ENCODE peak calls at places on chromosomes 3 and 15, in ten cellular contexts. H is heart right ventricle; J is GM23248; I is left ventricle myocardium inferior; S is H9; L is body of pancreas; A is SK-N-SH; V is heart left ventricle; C is CD8-positive, alpha-beta memory T cell; W is OCI-LY7. X is an unnamed sample.

GRCh38 chr15:80041497-80042253 is 17.8 kb upstream of the ZFAND6 start:
- DNase-seq in H (no peak), J (no peak), I (no peak), S (no peak), L (no peak), A (no peak), V (no peak), C (no peak), W (no peak), X (no peak)

GRCh38 chr15:65801229-65801813 is 9.2 kb upstream of the DENND4A start:
- DNase-seq in H (no peak), J (no peak), I (no peak), S (no peak), L (no peak), A (no peak), V (no peak), C (no peak), W (no peak), X (no peak)

GRCh38 chr3:121443456-121443855 is 102.3 kb downstream of the POLQ start:
- DNase-seq in H (no peak), J (no peak), I (no peak), S (no peak), L (no peak), A (no peak), V (no peak), C (no peak), W (no peak), X (no peak)

GRCh38 chr3:186538779-186539178 is 5.4 kb downstream of the CRYGS start:
- DNase-seq in H (no peak), J (no peak), I (no peak), S (no peak), L (no peak), A (no peak), V (no peak), C (no peak), W (no peak), X (no peak)

GRCh38 chr3:171833775-171834460 is 9.2 kb upstream of the TMEM212 start:
- DNase-seq in H (no peak), J (peak; percentile 66), I (no peak), S (no peak), L (no peak), A (no peak), V (no peak), C (no peak), W (peak; percentile 15), X (no peak)

GRCh38 chr15:85568261-85568808 is 187.9 kb downstream of the AKAP13 start:
- DNase-seq in H (no peak), J (no peak), I (no peak), S (no peak), L (no peak), A (no peak), V (no peak), C (no peak), W (no peak), X (no peak)

GRCh38 chr3:163605915-163606314 is 1472.4 kb downstream of the SI start:
- DNase-seq in H (no peak), J (no peak), I (no peak), S (no peak), L (no peak), A (no peak), V (no peak), C (no peak), W (no peak), X (no peak)

GRCh38 chr15:59166601-59167265 is 39.9 kb upstream of the LDHAL6B start:
- DNase-seq in H (no peak), J (no peak), I (no peak), S (no peak), L (no peak), A (no peak), V (no peak), C (no peak), W (no peak), X (no peak)

GRCh38 chr3:77081240-77081661 is 41.4 kb downstream of the ROBO2 start:
- DNase-seq in H (peak; percentile 29), J (peak; percentile 25), I (peak; percentile 26), S (no peak), L (peak; percentile 62), A (no peak), V (peak; percentile 41), C (no peak), W (no peak), X (peak; percentile 65)

GRCh38 chr3:10228248-10228950 is 19.9 kb upstream of the TATDN2 start:
- DNase-seq in H (no peak), J (peak; percentile 38), I (no peak), S (no peak), L (no peak), A (no peak), V (no peak), C (no peak), W (no peak), X (no peak)

GRCh38 chr15:82875411-82876003 is 66.1 kb downstream of the WHAMM start:
- DNase-seq in H (no peak), J (peak; percentile 90), I (no peak), S (no peak), L (no peak), A (no peak), V (no peak), C (no peak), W (no peak), X (no peak)

GRCh38 chr15:77160562-77161481 is 89.9 kb upstream of the TSPAN3 start:
- DNase-seq in H (no peak), J (no peak), I (no peak), S (no peak), L (peak; percentile 48), A (no peak), V (no peak), C (peak; percentile 50), W (no peak), X (no peak)
- H3K27ac ChIP-seq in H (peak overlapping the region; percentile 15), J (no peak overlapping the region), I (peak overlapping the region; percentile 17), S (no peak overlapping the region), L (peak overlapping the region; percentile 51), A (no peak overlapping the region), V (no peak overlapping the region), C (no peak overlapping the region), W (no peak overlapping the region), X (no peak overlapping the region)

GRCh38 chr15:73697033-73697467 is 12.9 kb downstream of the CD276 start:
- DNase-seq in H (peak; percentile 80), J (peak; percentile 93), I (peak; percentile 86), S (peak; percentile 76), L (peak; percentile 49), A (peak; percentile 84), V (peak; percentile 93), C (peak; percentile 60), W (peak; percentile 74), X (peak; percentile 80)

GRCh38 chr15:73695773-73696640 is 11.8 kb downstream of the CD276 start:
- DNase-seq in H (no peak), J (no peak), I (no peak), S (no peak), L (no peak), A (no peak), V (no peak), C (no peak), W (no peak), X (no peak)

GRCh38 chr15:73691398-73691797 is 7.2 kb downstream of the CD276 start:
- DNase-seq in H (peak; percentile 49), J (peak; percentile 96), I (peak; percentile 63), S (peak; percentile 86), L (no peak), A (no peak), V (peak; percentile 81), C (no peak), W (no peak), X (no peak)

GRCh38 chr15:73696641-73697001 is 12.4 kb downstream of the CD276 start:
- DNase-seq in H (no peak), J (no peak), I (no peak), S (no peak), L (no peak), A (no peak), V (no peak), C (no peak), W (no peak), X (no peak)

DNA sequence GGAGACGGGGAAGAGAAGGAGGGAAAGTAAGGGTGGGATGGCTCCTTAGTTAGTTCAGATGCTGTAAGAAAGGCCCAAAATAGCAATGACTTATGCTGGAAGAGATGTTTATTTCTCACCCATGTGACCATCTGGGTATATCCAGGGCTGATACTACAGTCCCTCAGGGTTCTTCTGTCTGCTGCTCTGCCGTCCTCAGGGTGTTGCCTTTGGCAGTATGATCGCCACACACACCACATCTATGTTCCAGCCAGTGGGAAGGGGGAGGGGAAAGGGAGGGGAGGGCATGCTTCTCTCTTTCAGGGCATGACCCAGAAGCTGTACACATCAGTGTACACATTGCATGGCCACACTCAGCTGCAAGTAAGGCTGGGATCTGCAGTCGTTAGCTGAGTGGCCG is 10.2 kb downstream of the CD276 start:
- DNase-seq in H (no peak), J (peak; percentile 52), I (no peak), S (no peak), L (no peak), A (no peak), V (no peak), C (no peak), W (no peak), X (no peak)
- H3K4me1 ChIP-seq in H (peaks cover 42% of the 10 kb centered on the region), J (peaks cover 56% of the 10 kb centered on the region), I (peaks cover 72% of the 10 kb centered on the region), S (peaks cover 7% of the 10 kb centered on the region), L (peaks cover 12% of the 10 kb centered on the region), A (peaks cover 26% of the 10 kb centered on the region), V (peaks cover 19% of the 10 kb centered on the region), C (peaks cover 16% of the 10 kb centered on the region), W (peaks cover 10% of the 10 kb centered on the region), X (peaks cover 7% of the 10 kb centered on the region)

GRCh38 chr3:114718897-114719208 is 425.0 kb downstream of the TIGIT start:
- DNase-seq in H (no peak), J (no peak), I (no peak), S (no peak), L (no peak), A (no peak), V (no peak), C (no peak), W (no peak), X (no peak)
- H3K27ac ChIP-seq in H (peak overlapping the region; percentile 32), J (no peak overlapping the region), I (peak overlapping the region; percentile 7), S (no peak overlapping the region), L (peak overlapping the region; percentile 79), A (no peak overlapping the region), V (no peak overlapping the region), C (no peak overlapping the region), W (no peak overlapping the region), X (no peak overlapping the region)

DNA sequence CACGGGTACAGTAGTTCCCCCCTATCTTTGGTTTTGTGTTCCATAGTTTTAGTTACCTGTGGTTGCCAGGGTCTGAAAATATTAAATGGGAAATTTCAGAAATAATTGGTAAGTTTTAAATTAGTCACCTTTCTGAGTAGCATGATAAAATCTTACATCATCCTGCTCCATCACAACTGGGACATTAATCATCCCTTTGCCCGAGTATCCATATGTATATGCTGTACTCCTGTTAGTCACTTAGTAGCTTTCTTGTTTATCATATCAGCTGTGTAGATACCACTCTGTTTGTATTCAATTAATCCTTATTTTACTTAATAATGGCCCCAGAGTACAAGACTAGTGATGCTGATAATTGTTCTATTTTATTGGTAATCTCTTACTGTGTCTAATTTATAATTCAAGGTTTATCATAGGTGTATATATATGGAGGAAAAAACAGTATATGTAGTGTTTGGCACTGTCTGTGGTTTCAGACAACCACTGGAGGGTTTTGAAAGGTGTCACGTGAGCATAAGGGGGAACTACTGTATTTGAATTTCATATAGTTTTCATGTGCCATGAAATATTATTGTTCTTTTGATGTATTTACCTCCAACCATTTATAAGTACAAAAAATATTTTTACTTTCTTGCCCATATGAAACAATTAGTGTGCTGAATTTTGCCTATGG is 41.4 kb downstream of the CTDSPL2 start:
- DNase-seq in H (no peak), J (peak; percentile 80), I (no peak), S (no peak), L (no peak), A (peak; percentile 20), V (no peak), C (no peak), W (no peak), X (no peak)
- H3K4me1 ChIP-seq in H (no peaks in the 10 kb centered on the region), J (peaks cover 11% of the 10 kb centered on the region), I (no peaks in the 10 kb centered on the region), S (no peaks in the 10 kb centered on the region), L (no peaks in the 10 kb centered on the region), A (no peaks in the 10 kb centered on the region), V (no peaks in the 10 kb centered on the region), C (no peaks in the 10 kb centered on the region), W (no peaks in the 10 kb centered on the region), X (no peaks in the 10 kb centered on the region)

GRCh38 chr3:56988874-56989433 is 71.5 kb upstream of the SPATA12 start:
- DNase-seq in H (peak; percentile 65), J (peak; percentile 84), I (peak; percentile 70), S (peak; percentile 75), L (peak; percentile 86), A (peak; percentile 71), V (peak; percentile 74), C (peak; percentile 63), W (peak; percentile 78), X (peak; percentile 73)
- H3K27ac ChIP-seq in H (no peak overlapping the region), J (no peak overlapping the region), I (peak overlapping the region; percentile 59), S (no peak overlapping the region), L (peak overlapping the region; percentile 57), A (no peak overlapping the region), V (peak overlapping the region; percentile 13), C (no peak overlapping the region), W (no peak overlapping the region), X (no peak overlapping the region)